ENCODE peak calls at places on chromosomes 16 and 17, in five cellular contexts. One of them, this sample, is unnamed.

GRCh38 chr16:11560701-11561439 is 25.8 kb downstream of the LITAF start:
- DNase-seq in left lung: no peak
- DNase-seq in heart right ventricle: peak
- DNase-seq in AG04450: no peak
- DNase-seq in PC-3: no peak
- DNase-seq in this sample: no peak

GRCh38 chr17:52025231-52025630 is 133.3 kb downstream of the CA10 start:
- DNase-seq in left lung: no peak
- DNase-seq in heart right ventricle: no peak
- DNase-seq in AG04450: no peak
- DNase-seq in PC-3: no peak
- DNase-seq in this sample: no peak

GRCh38 chr17:73030995-73031394 is 61.5 kb downstream of the SLC39A11 start:
- DNase-seq in left lung: no peak
- DNase-seq in PC-3: no peak
- DNase-seq in heart right ventricle: no peak
- DNase-seq in AG04450: no peak
- DNase-seq in this sample: no peak

GRCh38 chr17:44558349-44559287 is 1.3 kb downstream of the FZD2 start:
- DNase-seq in AG04450: no peak
- DNase-seq in PC-3: no peak
- DNase-seq in heart right ventricle: no peak
- DNase-seq in left lung: no peak
- DNase-seq in this sample: no peak

GRCh38 chr17:77772461-77772897 is 186.0 kb upstream of the TNRC6C start:
- DNase-seq in left lung: peak
- DNase-seq in heart right ventricle: peak
- DNase-seq in AG04450: no peak
- DNase-seq in PC-3: peak
- DNase-seq in this sample: peak

GRCh38 chr16:48947371-48947713 is 334.3 kb downstream of the CBLN1 start:
- DNase-seq in left lung: no peak
- DNase-seq in AG04450: no peak
- DNase-seq in PC-3: no peak
- DNase-seq in heart right ventricle: no peak
- DNase-seq in this sample: no peak

GRCh38 chr16:4692460-4693295 is 684 bp upstream of the NUDT16L1 start:
- DNase-seq in PC-3: no peak
- DNase-seq in heart right ventricle: no peak
- DNase-seq in left lung: peak
- DNase-seq in AG04450: no peak
- DNase-seq in this sample: no peak

GRCh38 chr17:5537251-5537650 is 47.1 kb downstream of the NLRP1 start:
- DNase-seq in left lung: no peak
- DNase-seq in PC-3: no peak
- DNase-seq in AG04450: no peak
- DNase-seq in heart right ventricle: no peak
- DNase-seq in this sample: no peak

GRCh38 chr16:9050102-9050830 is 41.2 kb upstream of the HAPSTR1 start:
- DNase-seq in PC-3: peak
- DNase-seq in heart right ventricle: no peak
- DNase-seq in AG04450: no peak
- DNase-seq in left lung: no peak
- DNase-seq in this sample: no peak

GRCh38 chr17:30493802-30494201 is 16.6 kb downstream of the GOSR1 start:
- DNase-seq in PC-3: no peak
- DNase-seq in heart right ventricle: no peak
- DNase-seq in AG04450: no peak
- DNase-seq in left lung: no peak
- DNase-seq in this sample: no peak

GRCh38 chr16:29815032-29815721 is 775 bp upstream of the PAGR1 start:
- DNase-seq in heart right ventricle: peak
- DNase-seq in PC-3: no peak
- DNase-seq in AG04450: no peak
- DNase-seq in left lung: no peak
- DNase-seq in this sample: no peak

GRCh38 chr17:44916059-44916780 is 920 bp upstream of the GFAP start:
- DNase-seq in PC-3: no peak
- DNase-seq in AG04450: no peak
- DNase-seq in heart right ventricle: no peak
- DNase-seq in left lung: peak
- DNase-seq in this sample: no peak

GRCh38 chr16:10964039-10964890 is 19.9 kb downstream of the CLEC16A start:
- DNase-seq in AG04450: peak
- DNase-seq in left lung: peak
- DNase-seq in PC-3: peak
- DNase-seq in heart right ventricle: peak
- DNase-seq in this sample: peak

GRCh38 chr17:81392909-81393654 is 2.2 kb upstream of the BAHCC1 start:
- DNase-seq in heart right ventricle: no peak
- DNase-seq in left lung: no peak
- DNase-seq in PC-3: peak
- DNase-seq in AG04450: no peak
- DNase-seq in this sample: no peak

GRCh38 chr17:66724581-66725341 is 110.2 kb upstream of the CACNG5 start:
- DNase-seq in AG04450: no peak
- DNase-seq in heart right ventricle: no peak
- DNase-seq in PC-3: peak
- DNase-seq in left lung: no peak
- DNase-seq in this sample: no peak

GRCh38 chr16:69195371-69196029 is 8.5 kb downstream of the SNTB2 start:
- DNase-seq in heart right ventricle: no peak
- DNase-seq in left lung: no peak
- DNase-seq in AG04450: no peak
- DNase-seq in PC-3: no peak
- DNase-seq in this sample: no peak

GRCh38 chr16:85207357-85207921 is 95.2 kb upstream of the CIBAR2 start:
- DNase-seq in AG04450: no peak
- DNase-seq in heart right ventricle: no peak
- DNase-seq in PC-3: no peak
- DNase-seq in left lung: peak
- DNase-seq in this sample: no peak

GRCh38 chr17:69117855-69118758 is 23.6 kb downstream of the ABCA6 start:
- DNase-seq in AG04450: no peak
- DNase-seq in PC-3: no peak
- DNase-seq in left lung: no peak
- DNase-seq in heart right ventricle: no peak
- DNase-seq in this sample: no peak

GRCh38 chr16:66081967-66082366 is 284.5 kb upstream of the CDH5 start:
- DNase-seq in PC-3: peak
- DNase-seq in left lung: no peak
- DNase-seq in AG04450: peak
- DNase-seq in heart right ventricle: no peak
- DNase-seq in this sample: no peak

GRCh38 chr17:77723071-77723908 is 235.2 kb upstream of the TNRC6C start:
- DNase-seq in PC-3: no peak
- DNase-seq in left lung: no peak
- DNase-seq in AG04450: no peak
- DNase-seq in heart right ventricle: no peak
- DNase-seq in this sample: no peak

GRCh38 chr17:77036136-77036840 is 104.5 kb upstream of the SEC14L1 start:
- DNase-seq in AG04450: no peak
- DNase-seq in heart right ventricle: no peak
- DNase-seq in PC-3: no peak
- DNase-seq in left lung: no peak
- DNase-seq in this sample: no peak

GRCh38 chr16:25014500-25015147 is 545 bp downstream of the ARHGAP17 start:
- DNase-seq in left lung: peak
- DNase-seq in AG04450: no peak
- DNase-seq in heart right ventricle: peak
- DNase-seq in PC-3: peak
- DNase-seq in this sample: peak

GRCh38 chr17:73389411-73389810 is 77.6 kb upstream of the CDC42EP4 start:
- DNase-seq in heart right ventricle: no peak
- DNase-seq in left lung: peak
- DNase-seq in PC-3: no peak
- DNase-seq in AG04450: no peak
- DNase-seq in this sample: no peak

GRCh38 chr16:67236551-67237395 is 9.8 kb downstream of the TMEM208 start:
- DNase-seq in PC-3: peak
- DNase-seq in AG04450: no peak
- DNase-seq in left lung: peak
- DNase-seq in heart right ventricle: no peak
- DNase-seq in this sample: peak

GRCh38 chr16:53937068-53937614 is 233.2 kb downstream of the FTO start:
- DNase-seq in PC-3: no peak
- DNase-seq in left lung: no peak
- DNase-seq in heart right ventricle: no peak
- DNase-seq in AG04450: no peak
- DNase-seq in this sample: no peak

GRCh38 chr17:27494192-27495091 is 38.2 kb downstream of the KSR1 start:
- DNase-seq in PC-3: peak
- DNase-seq in heart right ventricle: peak
- DNase-seq in AG04450: no peak
- DNase-seq in left lung: peak
- DNase-seq in this sample: peak

GRCh38 chr17:66730497-66730923 is 104.4 kb upstream of the CACNG5 start:
- DNase-seq in PC-3: no peak
- DNase-seq in heart right ventricle: no peak
- DNase-seq in left lung: no peak
- DNase-seq in AG04450: no peak
- DNase-seq in this sample: no peak

GRCh38 chr16:65414284-65414984 is 292.6 kb upstream of the CDH11 start:
- DNase-seq in heart right ventricle: no peak
- DNase-seq in PC-3: peak
- DNase-seq in left lung: no peak
- DNase-seq in AG04450: peak
- DNase-seq in this sample: no peak

GRCh38 chr17:68398731-68399637 is 58.3 kb downstream of the WIPI1 start:
- DNase-seq in heart right ventricle: peak
- DNase-seq in left lung: peak
- DNase-seq in PC-3: peak
- DNase-seq in AG04450: peak
- DNase-seq in this sample: no peak

GRCh38 chr16:77212736-77213541 is 13.7 kb downstream of the SYCE1L start:
- DNase-seq in heart right ventricle: peak
- DNase-seq in left lung: no peak
- DNase-seq in AG04450: no peak
- DNase-seq in PC-3: peak
- DNase-seq in this sample: peak
- H3K4me3 ChIP-seq in heart right ventricle: peak
- H3K4me3 ChIP-seq in left lung: peak
- H3K4me3 ChIP-seq in AG04450: peak
- H3K4me3 ChIP-seq in PC-3: peak
- H3K4me3 ChIP-seq in this sample: peak

GRCh38 chr17:40422990-40423611 is 5.4 kb upstream of the TOP2A start:
- DNase-seq in left lung: no peak
- DNase-seq in PC-3: peak
- DNase-seq in AG04450: no peak
- DNase-seq in heart right ventricle: no peak
- DNase-seq in this sample: no peak
- TF ChIP-seq CTCF in left lung: no peak
- TF ChIP-seq CTCF in PC-3: peak
- TF ChIP-seq CTCF in AG04450: no peak
- TF ChIP-seq CTCF in heart right ventricle: no peak
- TF ChIP-seq CTCF in this sample: no peak

GRCh38 chr17:75011788-75012319 is 616 bp upstream of the MRPL58 start:
- DNase-seq in AG04450: no peak
- DNase-seq in heart right ventricle: peak
- DNase-seq in PC-3: peak
- DNase-seq in left lung: no peak
- DNase-seq in this sample: peak
- H3K27ac ChIP-seq in AG04450: peak
- H3K27ac ChIP-seq in heart right ventricle: peak
- H3K27ac ChIP-seq in PC-3: peak
- H3K27ac ChIP-seq in left lung: peak
- H3K27ac ChIP-seq in this sample: peak

GRCh38 chr16:80931661-80931984 is 75.1 kb downstream of the CMC2 start:
- DNase-seq in left lung: no peak
- DNase-seq in PC-3: no peak
- DNase-seq in AG04450: no peak
- DNase-seq in heart right ventricle: no peak
- DNase-seq in this sample: no peak
- H3K4me3 ChIP-seq in left lung: peak
- H3K4me3 ChIP-seq in PC-3: peak
- H3K4me3 ChIP-seq in AG04450: peak
- H3K4me3 ChIP-seq in heart right ventricle: peak
- H3K4me3 ChIP-seq in this sample: peak

GRCh38 chr16:58563775-58564174 is 48.5 kb downstream of the SETD6 start:
- DNase-seq in left lung: no peak
- DNase-seq in PC-3: peak
- DNase-seq in AG04450: no peak
- DNase-seq in heart right ventricle: no peak
- DNase-seq in this sample: no peak
- TF ChIP-seq CTCF in left lung: no peak
- TF ChIP-seq CTCF in PC-3: no peak
- TF ChIP-seq CTCF in AG04450: no peak
- TF ChIP-seq CTCF in heart right ventricle: no peak
- TF ChIP-seq CTCF in this sample: no peak

DNA sequence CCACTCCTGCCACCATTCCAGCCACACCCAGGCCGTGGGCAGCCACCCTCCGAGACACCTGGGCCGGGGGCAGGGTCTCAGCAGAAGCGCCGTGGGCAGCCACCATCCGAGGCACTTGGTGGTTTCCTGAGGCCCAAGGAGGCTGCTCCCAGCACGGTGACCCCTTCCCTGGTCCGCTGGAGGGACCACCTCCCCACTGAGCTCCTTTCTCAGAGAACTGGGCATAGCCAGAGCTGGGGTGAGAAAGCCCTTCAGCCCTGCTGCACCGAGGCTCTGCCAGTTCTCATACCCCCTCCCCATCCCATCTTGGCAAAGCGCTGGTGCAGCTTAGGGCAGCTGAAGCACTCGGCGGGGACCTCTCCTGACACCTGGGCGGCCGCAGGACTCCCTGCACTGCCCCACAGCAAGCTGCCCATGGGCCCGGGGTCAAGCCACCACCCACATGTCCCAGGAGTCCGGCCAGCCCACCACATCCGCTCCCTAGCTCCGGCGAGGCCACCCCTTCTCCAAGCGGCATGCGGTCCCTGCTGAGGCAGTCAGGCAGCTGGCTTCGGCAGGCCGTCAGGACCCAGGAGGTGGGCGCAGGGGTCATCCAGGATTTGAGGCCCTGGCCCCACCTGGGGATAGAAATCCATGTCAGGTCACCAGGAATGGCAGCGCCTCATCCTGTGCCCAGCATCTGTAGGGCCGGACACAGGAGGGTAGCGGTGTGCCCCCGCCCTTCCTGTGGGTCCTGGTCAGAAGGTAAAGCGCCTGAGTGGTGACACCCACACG is 1.3 kb upstream of the CYBA start:
- DNase-seq in PC-3: no peak
- DNase-seq in heart right ventricle: no peak
- DNase-seq in AG04450: no peak
- DNase-seq in left lung: peak
- DNase-seq in this sample: peak
- H3K27ac ChIP-seq in PC-3: no peak
- H3K27ac ChIP-seq in heart right ventricle: peak
- H3K27ac ChIP-seq in AG04450: no peak
- H3K27ac ChIP-seq in left lung: peak
- H3K27ac ChIP-seq in this sample: peak

GRCh38 chr17:32862940-32863339 is 14.0 kb downstream of the MYO1D start:
- DNase-seq in left lung: no peak
- DNase-seq in heart right ventricle: no peak
- DNase-seq in PC-3: peak
- DNase-seq in AG04450: no peak
- DNase-seq in this sample: no peak
- H3K4me3 ChIP-seq in left lung: no peak
- H3K4me3 ChIP-seq in heart right ventricle: no peak
- H3K4me3 ChIP-seq in PC-3: no peak
- H3K4me3 ChIP-seq in AG04450: no peak
- H3K4me3 ChIP-seq in this sample: no peak

This sample was measured in right lobe of liver.